ENCODE peak calls at places on chromosomes 4 and X, in seven cellular contexts. I is stomach, D is AG09319, M is tibial artery, N is GM06990, G is HFF-Myc, H is Ammon's horn. X is an unnamed sample.

GRCh38 chrX:17459596-17459995 is 84.6 kb downstream of the NHS start:
- DNase-seq in I (no peak), D (no peak), M (no peak), N (no peak), G (no peak), H (no peak), X (no peak)

GRCh38 chr4:89836897-89837384 is at the start of gene SNCA:
- DNase-seq in I (peak), D (no peak), M (peak), N (peak), G (no peak), H (peak), X (no peak)

GRCh38 chrX:152024710-152025109 is 50.2 kb upstream of the GABRE start:
- DNase-seq in I (no peak), D (no peak), M (no peak), N (no peak), G (no peak), H (no peak), X (no peak)

GRCh38 chr4:105155426-105155825 is 8.8 kb downstream of the TET2 start:
- DNase-seq in I (no peak), D (no peak), M (no peak), N (no peak), G (no peak), H (no peak), X (no peak)

GRCh38 chr4:3462321-3462789 is 751 bp upstream of the DOK7 start:
- DNase-seq in I (no peak), D (no peak), M (no peak), N (no peak), G (no peak), H (no peak), X (no peak)

GRCh38 chrX:78514852-78515251 is 144.3 kb downstream of the RTL3 start:
- DNase-seq in I (no peak), D (no peak), M (no peak), N (no peak), G (no peak), H (no peak), X (no peak)

GRCh38 chr4:174314770-174315169 is 31.1 kb downstream of the CEP44 start:
- DNase-seq in I (no peak), D (no peak), M (no peak), N (no peak), G (peak), H (no peak), X (no peak)

GRCh38 chr4:1305781-1306455 is 16.2 kb downstream of the MAEA start:
- DNase-seq in I (no peak), D (no peak), M (no peak), N (no peak), G (no peak), H (no peak), X (no peak)

GRCh38 chr4:42399393-42399792 is 2.1 kb downstream of the SHISA3 start:
- DNase-seq in I (no peak), D (no peak), M (no peak), N (no peak), G (no peak), H (no peak), X (no peak)

GRCh38 chrX:39816871-39817731 is 280.7 kb downstream of the BCOR start:
- DNase-seq in I (no peak), D (no peak), M (no peak), N (no peak), G (no peak), H (peak), X (no peak)

GRCh38 chrX:18643243-18643642 is 28.7 kb downstream of the RS1 start:
- DNase-seq in I (no peak), D (no peak), M (no peak), N (no peak), G (no peak), H (no peak), X (no peak)

GRCh38 chr4:114600066-114600552 is 1.5 kb downstream of the UGT8 start:
- DNase-seq in I (no peak), D (no peak), M (no peak), N (no peak), G (no peak), H (no peak), X (no peak)

GRCh38 chr4:17092990-17093880 is 194.8 kb upstream of the LDB2 start:
- DNase-seq in I (no peak), D (no peak), M (no peak), N (no peak), G (no peak), H (no peak), X (peak)

GRCh38 chr4:151434183-151434860 is 25.3 kb downstream of the FHIP1A start:
- DNase-seq in I (no peak), D (peak), M (no peak), N (no peak), G (no peak), H (no peak), X (no peak)

GRCh38 chrX:120305531-120306145 is 5.6 kb downstream of the TMEM255A start:
- DNase-seq in I (no peak), D (no peak), M (no peak), N (no peak), G (peak), H (no peak), X (no peak)

GRCh38 chrX:108224727-108225455 is 133.3 kb downstream of the ATG4A start:
- DNase-seq in I (no peak), D (no peak), M (no peak), N (no peak), G (no peak), H (peak), X (no peak)

GRCh38 chrX:67614414-67614813 is 70.6 kb downstream of the AR start:
- DNase-seq in I (no peak), D (no peak), M (no peak), N (no peak), G (no peak), H (no peak), X (no peak)

GRCh38 chr4:25632135-25632534 is 23.5 kb upstream of the SLC34A2 start:
- DNase-seq in I (peak), D (no peak), M (peak), N (no peak), G (no peak), H (no peak), X (no peak)

GRCh38 chrX:119887721-119888425 is 7.8 kb upstream of the AKAP14 start:
- DNase-seq in I (peak), D (no peak), M (no peak), N (peak), G (no peak), H (peak), X (peak)

GRCh38 chr4:337932-338758 is 531 bp downstream of the ZNF141 start:
- DNase-seq in I (peak), D (no peak), M (no peak), N (peak), G (no peak), H (peak), X (no peak)

GRCh38 chr4:86595426-86595805 is 1.3 kb downstream of the PTPN13 start:
- DNase-seq in I (no peak), D (no peak), M (no peak), N (no peak), G (no peak), H (peak), X (no peak)

GRCh38 chrX:153775293-153775595 is 5.6 kb upstream of the SRPK3 start:
- DNase-seq in I (no peak), D (no peak), M (no peak), N (peak), G (no peak), H (no peak), X (no peak)

GRCh38 chr4:100421356-100421978 is 96.4 kb downstream of the EMCN start:
- DNase-seq in I (no peak), D (peak), M (no peak), N (no peak), G (peak), H (peak), X (no peak)